ENCODE peak calls at places on chromosome 20, in five cellular contexts. E, H, Q, S and F are unnamed samples.

GRCh38 chr20:25686081-25687077 is 10.3 kb downstream of the ZNF337 start:
- DNase-seq in E (no peak), S (no peak), Q (no peak), H (no peak), F (no peak)

GRCh38 chr20:62795023-62795761 is 1.1 kb upstream of the MRGBP start:
- DNase-seq in Q (no peak), S (peak), H (no peak), E (peak), F (peak)

GRCh38 chr20:16124491-16124890 is 448.8 kb downstream of the KIF16B start:
- DNase-seq in H (no peak), Q (no peak), S (no peak), E (no peak), F (no peak)

GRCh38 chr20:38962044-38962897 is at the start of gene DHX35:
- DNase-seq in E (peak), H (peak), S (peak), Q (peak), F (peak)

GRCh38 chr20:34709836-34710567 is 5.9 kb downstream of the TP53INP2 start:
- DNase-seq in H (peak), S (peak), E (peak), Q (peak), F (peak)

GRCh38 chr20:1997483-1998192 is 3.8 kb upstream of the PDYN start:
- DNase-seq in H (no peak), Q (no peak), S (no peak), E (no peak), F (no peak)

GRCh38 chr20:2382833-2383232 is 2.1 kb downstream of the TGM6 start:
- DNase-seq in E (peak), S (no peak), Q (no peak), H (no peak), F (no peak)

GRCh38 chr20:6709865-6710595 is 57.5 kb upstream of the BMP2 start:
- DNase-seq in E (no peak), S (peak), Q (no peak), H (no peak), F (peak)

GRCh38 chr20:7859371-7859802 is 80.9 kb downstream of the HAO1 start:
- DNase-seq in H (no peak), Q (peak), E (peak), S (peak), F (peak)

GRCh38 chr20:45100563-45101245 is at the start of gene KCNS1:
- DNase-seq in Q (peak), E (peak), H (no peak), S (peak), F (peak)

GRCh38 chr20:3068986-3069900 is 2.2 kb upstream of the OXT start:
- DNase-seq in S (no peak), Q (no peak), H (no peak), E (no peak), F (no peak)

GRCh38 chr20:13877789-13878188 is 93.0 kb downstream of the NDUFAF5 start:
- DNase-seq in Q (no peak), E (no peak), H (no peak), S (no peak), F (no peak)

GRCh38 chr20:56358070-56358469 is 704 bp upstream of the FAM210B start:
- DNase-seq in S (no peak), Q (no peak), E (no peak), H (no peak), F (no peak)

GRCh38 chr20:7836076-7836475 is 104.2 kb downstream of the HAO1 start:
- DNase-seq in E (no peak), Q (no peak), H (no peak), S (no peak), F (no peak)

GRCh38 chr20:10524643-10525042 is 89.5 kb downstream of the SLX4IP start:
- DNase-seq in S (no peak), Q (no peak), H (no peak), E (peak), F (peak)

GRCh38 chr20:50189681-50190250 is 864 bp upstream of the CEBPB start:
- DNase-seq in E (no peak), Q (no peak), H (no peak), S (peak), F (peak)

GRCh38 chr20:63773571-63774347 is 34.2 kb downstream of the SLC2A4RG start:
- DNase-seq in E (no peak), H (no peak), S (no peak), Q (no peak), F (no peak)

GRCh38 chr20:8481636-8482035 is 349.6 kb downstream of the PLCB1 start:
- DNase-seq in E (no peak), S (no peak), Q (no peak), H (no peak), F (peak)

GRCh38 chr20:39822667-39823066 is 860.5 kb downstream of the DHX35 start:
- DNase-seq in S (peak), Q (no peak), H (no peak), E (peak), F (peak)

GRCh38 chr20:24542721-24543120 is 73.3 kb downstream of the SYNDIG1 start:
- DNase-seq in E (no peak), H (no peak), S (no peak), Q (no peak), F (no peak)

GRCh38 chr20:45892049-45892816 is 1.1 kb downstream of the CTSA start:
- DNase-seq in E (peak), S (peak), Q (no peak), H (no peak), F (peak)

GRCh38 chr20:54479138-54479906 is 3.9 kb downstream of the DOK5 start:
- DNase-seq in Q (no peak), H (no peak), S (no peak), E (no peak), F (no peak)

GRCh38 chr20:52569201-52569600 is 377.6 kb upstream of the ZFP64 start:
- DNase-seq in Q (no peak), H (no peak), E (no peak), S (peak), F (no peak)

GRCh38 chr20:42277203-42277602 is 659.0 kb upstream of the CHD6 start:
- DNase-seq in Q (no peak), H (no peak), E (no peak), S (no peak), F (no peak)

GRCh38 chr20:42276718-42277117 is 658.5 kb upstream of the CHD6 start:
- DNase-seq in Q (no peak), H (no peak), S (no peak), E (no peak), F (no peak)

GRCh38 chr20:42281801-42282200 is 663.6 kb upstream of the CHD6 start:
- DNase-seq in E (no peak), Q (no peak), S (no peak), H (no peak), F (no peak)
- H3K4me3 ChIP-seq in E (no peak), Q (no peak), S (no peak), H (no peak), F (no peak)

GRCh38 chr20:4563031-4563430 is 158.7 kb upstream of the PRND start:
- DNase-seq in Q (no peak), E (no peak), S (no peak), H (no peak), F (no peak)

GRCh38 chr20:4559906-4560305 is 161.8 kb upstream of the PRND start:
- DNase-seq in S (no peak), Q (no peak), E (no peak), H (no peak), F (no peak)

GRCh38 chr20:4563534-4563933 is 158.2 kb upstream of the PRND start:
- DNase-seq in E (peak), S (peak), Q (peak), H (no peak), F (peak)

GRCh38 chr20:4559106-4559505 is 162.6 kb upstream of the PRND start:
- DNase-seq in H (no peak), E (no peak), S (no peak), Q (no peak), F (no peak)

DNA sequence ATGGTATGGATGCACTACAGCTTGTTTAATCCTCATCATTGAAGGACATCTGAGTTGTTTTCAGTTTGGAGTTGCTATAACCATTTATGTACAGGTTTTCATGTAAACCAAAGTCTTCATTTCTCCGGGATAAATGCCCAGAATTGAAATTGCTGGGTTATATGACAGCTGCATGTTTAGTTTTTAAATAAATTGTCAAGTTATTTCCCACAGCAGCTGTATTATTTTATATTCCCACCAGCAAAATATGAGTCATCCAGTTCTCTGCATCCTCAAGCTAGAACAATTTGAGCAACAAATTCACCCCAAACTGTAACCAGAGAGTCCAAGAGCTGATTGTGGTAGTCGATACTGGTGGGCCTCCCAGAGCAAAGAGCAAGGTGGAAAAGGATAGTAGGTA is 161.0 kb upstream of the PRND start:
- DNase-seq in E (no peak), H (no peak), S (no peak), Q (no peak), F (peak)
- H3K4me3 ChIP-seq in E (no peak), H (no peak), S (no peak), Q (no peak), F (no peak)

DNA sequence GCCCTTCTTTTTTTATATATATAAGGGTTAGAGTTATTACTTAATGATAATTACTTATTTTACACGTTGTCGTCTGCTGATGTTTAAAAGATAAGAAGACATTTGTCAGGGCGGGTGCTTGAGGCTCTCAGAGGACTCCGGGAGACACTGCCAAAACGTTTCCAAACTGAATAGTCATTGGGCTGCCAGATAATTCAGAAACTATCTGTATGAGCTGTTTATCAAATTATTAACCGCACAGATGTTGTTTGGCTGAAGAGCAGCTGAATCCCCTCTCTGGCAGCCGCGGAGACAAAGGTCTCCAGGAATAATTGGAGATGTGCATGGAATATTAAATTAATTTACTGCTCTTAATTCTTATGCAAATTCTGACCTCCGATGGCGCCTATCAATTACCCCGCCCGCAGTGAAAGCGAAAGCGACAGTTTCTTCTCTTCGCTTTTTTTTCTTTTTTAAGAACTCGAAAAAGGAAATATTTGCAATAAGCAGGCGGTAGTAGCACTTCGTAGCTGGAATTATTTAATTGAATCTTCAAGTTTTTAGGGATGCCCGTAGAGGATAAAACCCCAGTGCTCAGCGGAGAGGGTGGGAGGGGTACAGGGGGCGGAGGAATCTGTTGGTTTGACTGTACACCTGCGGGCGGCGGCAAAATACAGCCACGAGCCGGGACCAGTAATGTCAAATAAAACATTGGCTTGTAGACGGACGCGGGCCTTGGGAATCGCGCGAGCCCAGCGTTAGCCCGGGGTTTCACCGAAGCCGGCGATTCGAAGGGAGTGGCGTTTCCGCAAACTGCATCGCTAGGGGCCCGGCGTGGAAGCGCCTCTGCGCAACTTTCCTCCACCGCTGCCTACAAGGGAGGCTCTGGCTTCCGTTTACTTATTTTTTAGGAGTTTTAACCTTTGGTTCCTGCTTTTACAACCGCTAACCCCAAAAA is 6.2 kb downstream of the LINC00237 start:
- DNase-seq in Q (no peak), H (no peak), E (peak), S (peak), F (no peak)
- H3K4me3 ChIP-seq in Q (peak), H (peak), E (peak), S (peak), F (peak)

DNA sequence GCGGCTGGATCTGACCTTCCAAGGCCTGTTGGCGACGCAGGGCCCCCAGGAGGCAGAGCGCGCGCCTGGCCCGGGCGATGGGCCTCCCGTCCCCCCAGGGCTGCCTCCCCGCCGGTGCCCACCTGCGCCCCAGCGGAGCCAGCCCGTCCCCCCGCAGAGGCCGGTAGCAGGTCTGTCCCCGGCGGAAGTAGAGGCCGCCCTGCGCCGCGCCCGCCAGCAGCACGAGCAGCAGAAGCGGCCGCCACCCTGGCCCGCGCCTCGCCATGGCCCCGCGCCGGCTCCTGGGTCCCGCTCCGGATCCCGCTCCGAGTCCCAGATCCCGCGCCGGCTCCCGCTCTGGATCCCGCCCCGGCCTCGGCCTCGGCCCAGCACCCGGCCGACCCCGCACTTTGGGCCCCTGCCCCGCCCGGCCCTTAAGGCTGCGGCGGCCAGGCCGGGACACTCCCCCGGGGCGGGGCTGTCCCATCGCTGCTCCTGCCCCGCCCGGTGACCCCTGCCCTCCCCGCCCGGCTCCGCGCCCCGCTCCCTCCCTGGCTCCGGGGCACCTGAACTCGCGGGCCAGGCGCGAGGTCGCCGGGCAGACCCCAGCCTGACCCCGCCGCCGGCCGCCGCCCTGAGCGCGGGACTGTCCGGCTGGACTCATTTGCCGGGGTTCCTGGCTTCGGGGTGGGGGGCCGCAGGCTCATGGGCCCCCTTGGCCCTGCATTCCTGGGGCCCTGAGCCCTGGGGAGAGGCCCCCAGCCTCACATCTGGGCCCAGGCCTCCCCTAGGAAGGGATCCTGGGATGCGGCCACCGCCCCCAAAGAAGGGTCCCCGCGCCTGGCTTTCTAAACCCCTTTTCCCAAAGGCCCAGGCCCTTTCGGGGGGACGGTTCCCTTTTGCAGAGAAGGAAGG is at the start of gene CTSZ:
- DNase-seq in H (peak), E (peak), S (peak), Q (peak), F (peak)
- H3K4me3 ChIP-seq in H (peak), E (peak), S (peak), Q (peak), F (peak)

GRCh38 chr20:47350181-47350550 is 6.3 kb downstream of the ZMYND8 start:
- DNase-seq in S (no peak), H (no peak), E (no peak), Q (no peak), F (no peak)
- H3K4me3 ChIP-seq in S (no peak), H (no peak), E (peak), Q (no peak), F (peak)

GRCh38 chr20:32019156-32019510 is 8.9 kb downstream of the CCM2L start:
- DNase-seq in E (no peak), S (no peak), Q (no peak), H (no peak), F (no peak)

GRCh38 chr20:32021091-32021490 is 10.9 kb downstream of the CCM2L start:
- DNase-seq in S (no peak), H (no peak), E (no peak), Q (no peak), F (no peak)

GRCh38 chr20:32017711-32018251 is 7.5 kb downstream of the CCM2L start:
- DNase-seq in E (peak), H (no peak), Q (no peak), S (no peak), F (no peak)

GRCh38 chr20:32019563-32020463 is 9.6 kb downstream of the CCM2L start:
- DNase-seq in E (no peak), Q (no peak), H (no peak), S (no peak), F (no peak)

DNA sequence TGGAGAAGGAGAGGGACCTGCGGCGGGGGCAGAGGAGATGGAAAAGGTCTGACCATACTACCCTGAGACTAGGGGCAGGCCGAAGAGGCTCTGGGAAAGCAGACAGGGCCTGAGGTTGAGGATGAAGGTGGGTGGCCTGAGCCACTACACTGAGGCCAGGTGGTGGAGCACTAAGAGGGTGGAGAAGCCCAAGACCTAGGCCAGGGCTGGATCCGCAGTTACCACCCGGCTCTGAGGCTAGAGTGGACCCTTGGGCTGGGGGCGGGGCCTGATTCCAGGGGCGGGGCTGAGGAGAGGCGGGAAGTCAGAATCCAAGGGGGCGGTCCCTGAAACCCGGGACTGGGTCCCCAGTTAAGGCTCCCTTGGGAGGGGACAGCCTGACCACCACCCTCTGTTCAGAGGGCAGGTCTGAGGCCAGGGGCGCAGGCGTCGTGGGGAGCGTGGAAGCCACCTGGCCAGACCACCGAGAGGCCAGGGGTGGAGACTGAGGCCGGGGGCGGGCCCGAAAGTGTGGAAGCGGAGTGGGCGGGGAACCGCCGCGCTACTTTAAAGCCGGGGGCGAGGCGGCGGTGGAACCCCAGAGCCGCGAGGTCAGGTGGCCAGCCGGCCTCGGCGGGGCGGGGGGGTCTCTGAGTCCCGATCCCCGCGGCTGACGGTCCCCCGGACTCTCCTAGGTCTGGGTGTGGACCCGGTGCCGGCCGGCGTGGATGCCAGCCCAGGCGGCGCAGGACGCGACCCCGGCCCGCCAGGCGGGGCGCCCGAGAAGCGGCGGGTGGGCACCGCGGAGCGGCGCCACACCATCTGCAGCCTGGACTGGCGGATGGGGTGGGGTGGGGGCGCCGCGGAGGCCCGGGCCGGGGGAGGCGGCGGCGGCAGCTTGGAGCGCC is 8.3 kb downstream of the CCM2L start:
- DNase-seq in H (no peak), E (peak), S (no peak), Q (no peak), F (no peak)
- H3K4me3 ChIP-seq in H (peak), E (peak), S (no peak), Q (peak), F (peak)